ENCODE peak calls at places on chromosomes 13 and 19, in nine cellular contexts. N, Q, O, A, S, F, R, P and J are unnamed samples.
A peak's percentile ranks its signal among the peaks of the same experiment; 100 is the strongest.

GRCh38 chr19:17755977-17756670 is 4.8 kb downstream of the FCHO1 start:
- DNase-seq in P (peak; percentile 39), A (peak; percentile 84), R (no peak), S (peak; percentile 82), F (peak; percentile 78), Q (no peak), O (no peak), N (peak; percentile 59), J (peak; percentile 83)

GRCh38 chr19:7773841-7774240 is 10.8 kb downstream of the CLEC4M start:
- DNase-seq in P (no peak), A (no peak), S (no peak), F (no peak), Q (no peak), R (no peak), O (no peak), N (no peak), J (no peak)

GRCh38 chr19:13155472-13156284 is 5.5 kb downstream of the IER2 start:
- DNase-seq in N (peak; percentile 77), P (peak; percentile 85), R (peak; percentile 69), O (peak; percentile 67), F (peak; percentile 63), S (peak; percentile 88), Q (peak; percentile 97), A (peak; percentile 89), J (peak; percentile 74)

GRCh38 chr19:44740351-44740824 is 8.1 kb upstream of the BCL3 start:
- DNase-seq in Q (no peak), P (no peak), F (no peak), N (no peak), S (no peak), O (no peak), R (no peak), A (no peak), J (no peak)

GRCh38 chr19:29255006-29255405 is 42.1 kb upstream of the UQCRFS1 start:
- DNase-seq in F (no peak), R (no peak), P (no peak), N (no peak), S (no peak), O (no peak), Q (no peak), A (no peak), J (no peak)

GRCh38 chr13:73070451-73070850 is 11.6 kb downstream of the KLF5 start:
- DNase-seq in S (no peak), Q (no peak), P (no peak), F (no peak), A (no peak), N (no peak), O (no peak), R (no peak), J (no peak)

GRCh38 chr13:87094646-87095045 is 576.5 kb upstream of the SLITRK5 start:
- DNase-seq in S (no peak), R (no peak), N (no peak), Q (no peak), F (no peak), O (no peak), A (no peak), P (no peak), J (no peak)

GRCh38 chr19:7993560-7993959 is 11.9 kb downstream of the ELAVL1 start:
- DNase-seq in R (no peak), F (no peak), O (no peak), P (no peak), S (no peak), A (no peak), Q (peak; percentile 36), N (no peak), J (no peak)

GRCh38 chr13:51000576-51001260 is 91.1 kb downstream of the RNASEH2B start:
- DNase-seq in R (no peak), P (no peak), N (no peak), Q (no peak), O (peak; percentile 71), A (peak; percentile 40), F (no peak), S (no peak), J (no peak)

GRCh38 chr13:85509512-85509911 is 289.7 kb downstream of the SLITRK6 start:
- DNase-seq in R (no peak), P (no peak), Q (no peak), F (no peak), O (no peak), N (no peak), S (no peak), A (no peak), J (no peak)

GRCh38 chr13:85503797-85504196 is 295.4 kb downstream of the SLITRK6 start:
- DNase-seq in O (no peak), A (no peak), F (no peak), N (no peak), Q (no peak), R (peak; percentile 84), S (no peak), P (no peak), J (no peak)

GRCh38 chr13:85512421-85512820 is 286.8 kb downstream of the SLITRK6 start:
- DNase-seq in P (no peak), F (no peak), R (no peak), Q (no peak), N (no peak), A (no peak), S (no peak), O (no peak), J (no peak)

GRCh38 chr13:85508683-85509329 is 290.4 kb downstream of the SLITRK6 start:
- DNase-seq in P (no peak), S (no peak), N (no peak), R (no peak), Q (peak; percentile 50), F (no peak), O (no peak), A (no peak), J (peak; percentile 34)
- TF ChIP-seq CTCF in P (no peak), S (no peak), N (no peak), R (no peak), Q (no peak), F (no peak), O (no peak), A (no peak), J (peak; percentile 33)

GRCh38 chr19:41364546-41365391 is 820 bp upstream of the B9D2 start:
- DNase-seq in R (no peak), A (no peak), F (peak; percentile 3), Q (no peak), O (no peak), P (no peak), N (no peak), S (no peak), J (no peak)

GRCh38 chr19:41363753-41364545 is at the start of gene B9D2:
- DNase-seq in A (peak; percentile 97), Q (peak; percentile 97), F (peak; percentile 97), N (peak; percentile 95), O (peak; percentile 98), S (peak; percentile 99), R (peak; percentile 90), P (peak; percentile 99), J (peak; percentile 98)

GRCh38 chr19:41367848-41368301 is 3.9 kb upstream of the B9D2 start:
- DNase-seq in Q (peak; percentile 90), N (no peak), S (no peak), O (no peak), R (peak; percentile 79), A (no peak), F (no peak), P (peak; percentile 46), J (no peak)

GRCh38 chr19:41363371-41363752 is 587 bp downstream of the B9D2 start:
- DNase-seq in Q (no peak), S (no peak), P (no peak), R (no peak), O (no peak), F (no peak), A (no peak), N (no peak), J (no peak)

GRCh38 chr19:41366089-41366488 is 2.1 kb upstream of the B9D2 start:
- DNase-seq in P (peak; percentile 35), N (no peak), F (no peak), O (no peak), S (peak; percentile 57), Q (no peak), A (no peak), R (no peak), J (no peak)
- TF ChIP-seq CTCF in P (peak; percentile 41), N (peak; percentile 24), F (peak; percentile 34), O (no peak), S (peak; percentile 30), Q (peak; percentile 21), A (no peak), R (peak; percentile 24), J (peak; percentile 40)

GRCh38 chr19:3109491-3109890 is 15.3 kb downstream of the GNA11 start:
- DNase-seq in F (no peak), Q (no peak), A (no peak), S (no peak), P (no peak), O (no peak), N (no peak), R (no peak), J (peak; percentile 4)
- TF ChIP-seq CTCF in F (no peak), Q (no peak), A (no peak), S (no peak), P (no peak), O (no peak), N (no peak), R (no peak), J (no peak)

GRCh38 chr13:32311188-32311897 is 3.8 kb downstream of the ZAR1L start:
- DNase-seq in Q (no peak), S (no peak), P (no peak), F (no peak), A (no peak), N (no peak), O (no peak), R (no peak), J (no peak)

GRCh38 chr13:32309312-32309711 is 5.9 kb downstream of the ZAR1L start:
- DNase-seq in N (no peak), S (no peak), P (no peak), Q (no peak), R (no peak), F (no peak), O (no peak), A (no peak), J (no peak)

GRCh38 chr13:32305646-32306045 is 9.5 kb downstream of the ZAR1L start:
- DNase-seq in A (no peak), N (no peak), Q (no peak), F (no peak), R (no peak), O (no peak), S (no peak), P (no peak), J (no peak)

GRCh38 chr13:32314271-32314967 is 744 bp downstream of the ZAR1L start:
- DNase-seq in N (no peak), S (no peak), R (no peak), F (no peak), P (no peak), O (peak; percentile 15), A (no peak), Q (no peak), J (no peak)

DNA sequence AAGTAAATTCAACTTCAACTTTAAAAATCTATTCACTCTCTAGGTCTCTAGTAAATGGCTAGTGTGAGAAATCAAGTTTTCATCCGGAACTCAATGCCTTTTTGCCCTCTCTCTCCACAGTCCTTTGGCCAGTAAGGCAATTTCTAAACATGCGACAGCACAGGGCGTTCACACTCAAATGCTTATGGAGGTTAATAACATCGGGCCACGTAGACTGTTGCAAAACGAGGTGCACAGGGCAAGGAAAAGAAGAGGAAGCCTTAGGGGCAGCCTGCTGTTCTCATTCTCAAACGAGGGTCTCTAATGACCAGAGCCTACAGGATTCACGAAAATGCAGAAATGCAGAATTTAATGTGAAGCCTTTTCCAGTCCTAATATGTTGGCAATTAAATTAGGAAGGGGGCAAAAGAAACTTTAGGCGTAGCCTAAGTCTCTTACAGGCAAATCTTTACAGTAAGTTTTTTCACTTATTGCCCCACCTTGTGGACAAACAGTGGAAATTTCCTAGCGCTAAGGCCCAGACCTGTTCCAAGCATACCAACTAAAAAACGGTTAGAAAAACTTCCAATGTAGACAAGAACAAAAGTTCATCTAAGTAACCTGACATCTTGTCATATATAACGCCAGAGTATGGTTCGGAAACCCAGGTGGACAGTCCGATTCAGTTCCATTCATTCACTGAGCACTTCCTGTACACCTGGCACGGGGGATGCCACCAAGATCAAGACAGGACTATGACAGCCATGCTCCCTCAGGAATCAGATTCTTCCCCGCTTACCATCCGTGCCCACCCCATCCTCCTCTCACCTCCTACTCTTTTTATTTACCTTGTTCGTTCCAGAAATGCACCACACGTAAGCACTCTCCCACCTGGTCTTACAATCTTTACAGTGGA is 5.1 kb downstream of the ZAR1L start:
- DNase-seq in P (peak; percentile 21), Q (peak; percentile 77), N (peak; percentile 11), S (peak; percentile 25), R (no peak), F (peak; percentile 47), A (peak; percentile 20), O (no peak), J (peak; percentile 16)
- TF ChIP-seq CTCF in P (peak; percentile 50), Q (peak; percentile 74), N (peak; percentile 84), S (peak; percentile 61), R (peak; percentile 68), F (peak; percentile 79), A (peak; percentile 68), O (peak; percentile 87), J (peak; percentile 79)